ENCODE peak calls at places on chromosomes 16 and 17, in seven cellular contexts. P is ascending aorta, C is A549, D is heart right ventricle, M is thyroid gland, H is adrenal gland, I is stomach. Q is an unnamed sample.

GRCh38 chr16:2537451-2538379 is at the start of gene PDPK1:
- DNase-seq in M (peak), C (peak), I (peak), H (peak), D (peak), P (peak), Q (peak)

GRCh38 chr16:12578001-12578400 is 225.7 kb downstream of the CPPED1 start:
- DNase-seq in M (no peak), I (no peak), C (no peak), P (no peak), D (no peak), H (no peak), Q (no peak)

GRCh38 chr17:79747508-79748295 is 17.0 kb downstream of the ENPP7 start:
- DNase-seq in H (no peak), I (no peak), M (no peak), P (no peak), C (no peak), D (no peak), Q (no peak)

GRCh38 chr17:72640415-72641165 is 451.9 kb downstream of the SLC39A11 start:
- DNase-seq in P (no peak), M (peak), H (no peak), D (no peak), I (peak), C (no peak), Q (no peak)

GRCh38 chr17:80619535-80620235 is 75.0 kb downstream of the RPTOR start:
- DNase-seq in D (no peak), M (no peak), H (no peak), P (no peak), C (peak), I (no peak), Q (peak)

GRCh38 chr16:83802135-83802534 is 5.6 kb upstream of the HSBP1 start:
- DNase-seq in D (no peak), H (no peak), M (no peak), C (peak), P (no peak), I (no peak), Q (peak)

GRCh38 chr17:78793968-78794367 is 11.9 kb upstream of the CYTH1 start:
- DNase-seq in H (no peak), M (no peak), D (no peak), P (no peak), C (no peak), I (no peak), Q (no peak)

GRCh38 chr17:49495842-49496182 is 719 bp downstream of the NGFR start:
- DNase-seq in H (no peak), M (no peak), I (no peak), C (no peak), P (no peak), D (no peak), Q (no peak)

GRCh38 chr17:81570896-81571453 is 18.8 kb upstream of the FAAP100 start:
- DNase-seq in I (no peak), H (no peak), M (no peak), C (no peak), D (no peak), P (no peak), Q (no peak)

GRCh38 chr17:59257101-59257500 is 36.8 kb downstream of the GDPD1 start:
- DNase-seq in P (no peak), M (no peak), H (no peak), C (no peak), I (no peak), D (no peak), Q (no peak)

GRCh38 chr17:65690626-65691310 is 129.3 kb upstream of the AXIN2 start:
- DNase-seq in H (no peak), D (no peak), M (no peak), I (no peak), P (no peak), C (no peak), Q (no peak)

GRCh38 chr17:5667871-5668270 is 83.6 kb upstream of the NLRP1 start:
- DNase-seq in M (no peak), C (peak), I (no peak), P (no peak), D (no peak), H (no peak), Q (no peak)

GRCh38 chr17:22569459-22570143 is 877.3 kb downstream of the KCNJ18 start:
- DNase-seq in I (no peak), H (no peak), C (no peak), M (no peak), P (no peak), D (no peak), Q (no peak)

GRCh38 chr17:5286846-5287245 is 4.8 kb downstream of the RABEP1 start:
- DNase-seq in H (no peak), I (no peak), P (no peak), M (no peak), D (no peak), C (no peak), Q (no peak)

GRCh38 chr16:49491111-49491670 is 117.6 kb downstream of the C16orf78 start:
- DNase-seq in D (no peak), I (no peak), P (no peak), M (no peak), C (no peak), H (no peak), Q (no peak)

GRCh38 chr16:3058173-3059030 is 7.0 kb upstream of the IL32 start:
- DNase-seq in I (peak), H (peak), P (no peak), M (peak), C (peak), D (peak), Q (no peak)

GRCh38 chr16:66510711-66511614 is 39.0 kb downstream of the TK2 start:
- DNase-seq in H (peak), C (peak), I (peak), P (no peak), D (no peak), M (peak), Q (no peak)

GRCh38 chr16:379961-380836 is 1.6 kb downstream of the PGAP6 start:
- DNase-seq in D (no peak), I (no peak), C (no peak), M (no peak), H (no peak), P (no peak), Q (no peak)

GRCh38 chr17:8125947-8126305 is 2.0 kb upstream of the HES7 start:
- DNase-seq in D (no peak), I (no peak), H (no peak), M (peak), P (no peak), C (peak), Q (no peak)

GRCh38 chr16:3999479-3999868 is 116.8 kb downstream of the ADCY9 start:
- DNase-seq in C (peak), I (no peak), M (peak), P (no peak), D (peak), H (no peak), Q (no peak)

GRCh38 chr16:84618428-84619102 is 687 bp upstream of the COTL1 start:
- DNase-seq in M (no peak), D (no peak), P (no peak), H (no peak), I (no peak), C (peak), Q (peak)

GRCh38 chr17:34218757-34219156 is 36.3 kb upstream of the CCL2 start:
- DNase-seq in D (no peak), P (no peak), I (no peak), C (no peak), H (no peak), M (no peak), Q (no peak)

GRCh38 chr16:75379911-75380847 is 53.1 kb downstream of the CFDP1 start:
- DNase-seq in C (no peak), D (no peak), I (no peak), H (no peak), M (no peak), P (no peak), Q (no peak)

GRCh38 chr16:53515259-53515658 is 12.2 kb upstream of the AKTIP start:
- DNase-seq in H (peak), P (no peak), D (no peak), M (no peak), I (no peak), C (no peak), Q (no peak)

GRCh38 chr17:76840443-76840767 is 27.8 kb upstream of the MGAT5B start:
- DNase-seq in H (no peak), D (no peak), I (no peak), C (no peak), M (no peak), P (no peak), Q (no peak)

GRCh38 chr17:32298721-32299578 is 33.3 kb downstream of the RHBDL3 start:
- DNase-seq in P (no peak), I (no peak), C (no peak), D (no peak), H (no peak), M (no peak), Q (no peak)

GRCh38 chr16:727291-727977 is 528 bp downstream of the HAGHL start:
- DNase-seq in C (no peak), H (no peak), M (no peak), I (no peak), D (no peak), P (no peak), Q (no peak)

GRCh38 chr16:4415538-4416199 is 727 bp downstream of the CORO7 start:
- DNase-seq in D (peak), M (peak), P (no peak), H (peak), C (no peak), I (peak), Q (no peak)

GRCh38 chr17:43018008-43018853 is 4.0 kb downstream of the VAT1 start:
- DNase-seq in C (peak), M (no peak), D (no peak), P (no peak), I (no peak), H (peak), Q (no peak)

GRCh38 chr17:46916211-46916610 is 6.7 kb upstream of the GOSR2 start:
- DNase-seq in I (no peak), C (no peak), D (no peak), H (no peak), M (no peak), P (no peak), Q (peak)

GRCh38 chr17:51185763-51186332 is 19.6 kb downstream of the NME2 start:
- DNase-seq in I (no peak), D (no peak), M (no peak), C (no peak), H (no peak), P (no peak), Q (no peak)

GRCh38 chr16:78183886-78184553 is 84.6 kb downstream of the WWOX start:
- DNase-seq in P (no peak), I (no peak), M (peak), D (no peak), H (no peak), C (no peak), Q (no peak)

GRCh38 chr17:65051922-65052321 is 4.6 kb downstream of the GNA13 start:
- DNase-seq in C (no peak), D (no peak), H (no peak), M (no peak), I (no peak), P (no peak), Q (no peak)

GRCh38 chr17:82813299-82814051 is 26.3 kb downstream of the ZNF750 start:
- DNase-seq in I (no peak), H (no peak), C (no peak), P (no peak), D (no peak), M (no peak), Q (no peak)
- H3K27ac ChIP-seq in I (no peak), H (no peak), C (no peak), P (no peak), D (no peak), M (no peak), Q (no peak)

GRCh38 chr17:75738218-75738802 is 17.1 kb downstream of the ITGB4 start:
- DNase-seq in H (peak), D (no peak), I (no peak), P (no peak), M (no peak), C (no peak), Q (no peak)
- H3K27ac ChIP-seq in H (no peak), D (no peak), I (no peak), P (no peak), M (no peak), C (peak), Q (peak)

DNA sequence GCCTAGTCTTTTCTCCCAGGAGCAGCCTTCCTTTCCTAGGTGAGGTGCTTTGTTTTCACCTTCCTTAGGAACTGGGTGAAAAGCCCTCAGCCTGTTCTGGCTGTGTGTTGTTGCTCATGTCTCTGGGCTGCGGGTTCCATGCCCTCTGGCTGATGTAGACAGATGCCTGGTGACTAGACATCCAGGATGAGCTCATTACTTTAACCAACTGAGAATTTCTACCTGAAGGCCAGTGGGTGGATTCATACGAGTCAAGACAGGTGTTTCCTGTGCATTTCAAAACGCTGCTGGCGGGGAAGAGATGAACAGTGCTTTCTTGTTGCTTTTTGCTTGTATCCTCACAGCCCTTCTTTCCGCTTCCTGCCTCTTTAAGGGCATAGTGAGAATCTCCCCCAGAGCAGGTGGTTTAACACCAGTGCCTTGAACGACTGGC is 22.3 kb downstream of the SAP30BP start:
- DNase-seq in H (no peak), I (no peak), P (no peak), C (no peak), D (no peak), M (peak), Q (peak)
- H3K27ac ChIP-seq in H (peak), I (peak), P (no peak), C (peak), D (peak), M (no peak), Q (peak)

DNA sequence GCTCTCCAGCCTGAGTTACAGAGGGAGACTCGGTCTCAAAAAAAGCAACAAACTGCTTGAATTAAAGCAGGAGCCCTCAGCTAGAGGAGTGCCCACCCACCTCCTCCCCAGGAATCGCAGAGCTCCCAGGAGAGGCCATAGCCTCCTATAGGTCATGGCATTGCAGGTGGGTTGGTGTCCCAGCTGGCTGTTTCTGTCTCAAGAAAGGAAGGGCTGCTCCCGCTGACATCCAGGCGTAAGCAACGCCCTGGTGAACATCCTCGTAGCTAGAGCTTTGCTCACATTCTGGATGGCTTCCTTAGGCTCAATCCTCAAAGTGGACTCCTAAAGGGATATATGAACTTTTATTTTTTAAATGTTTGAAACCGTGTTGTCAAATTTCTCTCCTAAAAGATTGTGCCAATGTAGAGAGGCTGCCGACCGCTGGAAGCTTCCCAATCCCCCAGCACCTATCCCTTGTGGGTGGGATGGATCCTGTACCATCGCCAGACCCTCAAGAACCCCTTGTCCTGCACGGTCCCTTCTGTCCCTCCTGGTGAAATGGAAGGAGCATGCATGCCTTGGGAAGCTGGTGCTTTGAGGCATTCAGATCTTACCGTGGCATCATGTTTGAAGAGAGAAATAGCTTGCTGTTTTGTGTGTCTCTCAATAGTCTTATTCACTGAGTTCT is 5.9 kb downstream of the NLRC5 start:
- DNase-seq in H (no peak), D (no peak), P (no peak), I (no peak), C (no peak), M (no peak), Q (no peak)
- H3K27ac ChIP-seq in H (no peak), D (peak), P (no peak), I (no peak), C (no peak), M (no peak), Q (no peak)

Q was measured in epithelial cell of prostate.